ENCODE peak calls at places on chromosomes 6 and 20, in six cellular contexts. S, F, U, N, K and Y are unnamed samples.

GRCh38 chr6:133286765-133287164 is 45.6 kb downstream of the EYA4 start:
- DNase-seq in S (no peak), F (peak; percentile 51), U (no peak), N (peak; percentile 67), K (peak; percentile 15), Y (peak; percentile 43)

GRCh38 chr6:5082487-5083306 is 2.4 kb upstream of the PPP1R3G start:
- DNase-seq in S (no peak), F (no peak), U (no peak), N (peak; percentile 51), K (peak; percentile 85), Y (peak; percentile 92)

GRCh38 chr6:21850682-21851081 is 257.1 kb downstream of the SOX4 start:
- DNase-seq in S (no peak), F (no peak), U (no peak), N (no peak), K (no peak), Y (no peak)

GRCh38 chr20:49704932-49705336 is 8.7 kb downstream of the B4GALT5 start:
- DNase-seq in S (no peak), F (no peak), U (no peak), N (no peak), K (no peak), Y (no peak)

GRCh38 chr20:51750037-51750769 is 18.0 kb downstream of the ATP9A start:
- DNase-seq in S (no peak), F (no peak), U (no peak), N (peak; percentile 67), K (peak; percentile 94), Y (peak; percentile 97)

GRCh38 chr20:625360-625932 is 15.3 kb upstream of the TCF15 start:
- DNase-seq in S (no peak), F (no peak), U (no peak), N (no peak), K (no peak), Y (no peak)

GRCh38 chr6:113980937-113981554 is 10.1 kb upstream of the HDAC2 start:
- DNase-seq in S (no peak), F (peak; percentile 70), U (no peak), N (peak; percentile 56), K (no peak), Y (no peak)

GRCh38 chr6:31572041-31572911 is at the start of gene LTA:
- DNase-seq in S (no peak), F (no peak), U (no peak), N (no peak), K (no peak), Y (no peak)

GRCh38 chr20:33415948-33416347 is 14.6 kb upstream of the CDK5RAP1 start:
- DNase-seq in S (no peak), F (peak; percentile 67), U (no peak), N (peak; percentile 64), K (peak; percentile 47), Y (peak; percentile 46)

GRCh38 chr20:9705722-9706476 is 133.0 kb downstream of the PAK5 start:
- DNase-seq in S (no peak), F (no peak), U (no peak), N (no peak), K (no peak), Y (no peak)

GRCh38 chr20:17960927-17961599 is 7.5 kb downstream of the SNX5 start:
- DNase-seq in S (no peak), F (no peak), U (peak; percentile 70), N (peak; percentile 82), K (peak; percentile 78), Y (peak; percentile 80)

GRCh38 chr20:25859649-25860530 is 163.2 kb upstream of the ZNF337 start:
- DNase-seq in S (no peak), F (peak; percentile 90), U (peak; percentile 73), N (peak; percentile 64), K (peak; percentile 43), Y (no peak)

GRCh38 chr20:44051661-44052000 is 135.4 kb downstream of the JPH2 start:
- DNase-seq in S (peak; percentile 65), F (no peak), U (no peak), N (no peak), K (no peak), Y (no peak)

GRCh38 chr6:22783921-22784320 is 214.6 kb downstream of the HDGFL1 start:
- DNase-seq in S (no peak), F (no peak), U (no peak), N (no peak), K (no peak), Y (peak; percentile 34)

GRCh38 chr6:33160728-33161323 is 31.4 kb downstream of the COL11A2 start:
- DNase-seq in S (no peak), F (no peak), U (no peak), N (peak; percentile 82), K (peak; percentile 96), Y (peak; percentile 89)

GRCh38 chr6:26235240-26235730 is 129.7 kb upstream of the BTN3A2 start:
- DNase-seq in S (no peak), F (no peak), U (no peak), N (peak; percentile 36), K (no peak), Y (no peak)

GRCh38 chr6:122869437-122870024 is 80.5 kb downstream of the SMPDL3A start:
- DNase-seq in S (no peak), F (peak; percentile 69), U (no peak), N (peak; percentile 87), K (peak; percentile 45), Y (peak; percentile 42)

GRCh38 chr6:169851641-169852503 is 100.5 kb downstream of the ERMARD start:
- DNase-seq in S (no peak), F (peak; percentile 53), U (no peak), N (peak; percentile 25), K (no peak), Y (no peak)

GRCh38 chr6:118705799-118706481 is 54.5 kb upstream of the CEP85L start:
- DNase-seq in S (no peak), F (peak; percentile 44), U (no peak), N (peak; percentile 89), K (peak; percentile 82), Y (peak; percentile 65)

GRCh38 chr20:56424931-56425330 is 12.9 kb downstream of the CASS4 start:
- DNase-seq in S (no peak), F (no peak), U (no peak), N (no peak), K (no peak), Y (no peak)

GRCh38 chr6:56363796-56364195 is 116.4 kb upstream of the COL21A1 start:
- DNase-seq in S (no peak), F (no peak), U (no peak), N (no peak), K (no peak), Y (no peak)

GRCh38 chr6:152534541-152534940 is 102.6 kb downstream of the SYNE1 start:
- DNase-seq in S (no peak), F (no peak), U (no peak), N (no peak), K (no peak), Y (no peak)

GRCh38 chr6:141866731-141867502 is 265.8 kb upstream of the GJE1 start:
- DNase-seq in S (no peak), F (no peak), U (no peak), N (peak; percentile 55), K (no peak), Y (no peak)

GRCh38 chr20:63322146-63322922 is 29.3 kb downstream of the COL20A1 start:
- DNase-seq in S (peak; percentile 64), F (no peak), U (peak; percentile 41), N (no peak), K (no peak), Y (no peak)

DNA sequence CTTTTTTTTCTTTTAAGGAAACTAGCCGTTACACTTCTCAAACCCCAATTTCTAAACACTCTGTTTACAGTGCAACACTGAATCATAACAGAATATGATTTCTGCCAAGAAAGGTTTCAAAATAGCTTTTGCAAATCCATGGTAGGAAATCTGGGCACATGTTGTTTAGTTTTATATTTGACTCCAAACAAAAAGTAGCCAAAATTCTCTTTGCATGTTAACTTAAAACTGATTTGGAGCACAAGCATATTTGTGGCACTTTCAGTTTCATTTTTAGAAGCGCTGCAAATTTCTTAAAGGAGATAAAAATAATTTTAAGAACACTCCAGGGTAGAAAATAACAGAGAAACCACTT is 140.5 kb upstream of the CARMIL1 start:
- DNase-seq in S (no peak), F (no peak), U (no peak), N (peak; percentile 45), K (peak; percentile 74), Y (no peak)
- H3K4me3 ChIP-seq in S (peak overlapping the region; percentile 43), F (no peak overlapping the region), U (peak overlapping the region; percentile 40), N (peak overlapping the region; percentile 55), K (peak overlapping the region; percentile 57), Y (peak overlapping the region; percentile 57)

DNA sequence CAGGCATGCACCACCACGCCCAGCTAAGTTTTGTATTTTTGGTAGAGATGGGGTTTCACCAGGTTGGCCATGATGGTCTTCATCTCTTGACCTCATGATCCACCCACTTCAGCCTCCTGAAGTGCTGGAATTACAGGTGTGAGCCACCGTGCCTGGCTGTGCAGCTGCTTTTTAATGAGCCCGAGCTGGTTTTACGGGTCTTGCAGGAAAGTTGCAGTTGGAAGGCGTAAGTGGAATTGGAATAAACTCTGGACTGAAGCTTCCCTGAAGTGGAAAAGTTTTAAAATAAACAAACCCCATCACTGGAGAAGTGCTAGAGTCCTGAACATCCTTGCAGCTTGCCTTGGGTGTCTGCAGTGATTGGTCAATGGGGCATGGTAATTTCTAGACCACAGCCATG is 40.4 kb downstream of the KIF25 start:
- DNase-seq in S (no peak), F (no peak), U (no peak), N (no peak), K (no peak), Y (no peak)
- TF ChIP-seq CTCF in S (no peak), F (no peak), U (no peak), N (no peak), K (no peak), Y (no peak)

DNA sequence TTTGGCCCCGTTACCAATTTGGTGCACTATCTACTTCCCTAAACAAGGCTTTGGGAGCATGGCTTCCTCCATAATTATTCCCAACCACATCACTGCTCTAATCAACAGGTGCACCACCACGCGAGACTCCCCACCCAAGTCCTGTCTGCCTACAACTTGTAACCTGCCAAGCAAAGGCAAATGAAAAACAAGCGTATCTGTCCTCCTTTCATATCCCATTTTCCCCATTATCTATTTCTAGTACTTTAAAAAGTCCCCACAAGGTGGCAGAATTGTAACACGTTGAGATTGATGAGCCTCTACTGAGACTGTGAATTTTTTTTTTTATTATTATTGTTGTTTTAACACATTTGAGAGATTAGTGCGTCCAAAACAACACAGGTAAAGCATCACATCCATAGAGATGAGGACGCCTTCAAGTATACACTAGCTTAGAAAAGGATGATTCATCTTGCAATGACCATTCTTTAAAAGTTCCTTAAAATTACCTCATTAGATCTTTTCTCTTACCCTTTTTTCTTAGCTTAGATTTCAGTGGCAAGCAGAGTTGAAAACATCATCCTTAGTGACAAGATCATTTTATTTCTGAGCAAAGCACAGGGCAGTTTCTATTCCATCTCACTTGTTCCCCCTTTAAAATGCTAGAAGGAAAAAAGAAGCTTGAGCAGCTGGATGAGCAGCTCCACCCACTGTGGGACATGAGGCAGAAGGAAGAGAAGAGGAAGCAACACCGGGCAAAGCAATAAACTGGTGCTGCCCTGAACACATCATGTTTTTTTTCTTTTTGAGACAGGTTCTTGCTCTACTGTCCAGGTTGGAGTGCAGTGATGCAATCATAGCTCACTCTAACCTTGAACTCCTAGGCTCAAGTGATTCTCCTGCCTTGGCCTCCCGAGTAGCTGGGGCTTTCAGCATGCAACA is 210.8 kb downstream of the ARHGAP18 start:
- DNase-seq in S (no peak), F (peak; percentile 66), U (no peak), N (peak; percentile 72), K (peak; percentile 53), Y (peak; percentile 84)
- H3K4me3 ChIP-seq in S (peak overlapping the region; percentile 4), F (no peak overlapping the region), U (no peak overlapping the region), N (no peak overlapping the region), K (peak overlapping the region; percentile 9), Y (no peak overlapping the region)

DNA sequence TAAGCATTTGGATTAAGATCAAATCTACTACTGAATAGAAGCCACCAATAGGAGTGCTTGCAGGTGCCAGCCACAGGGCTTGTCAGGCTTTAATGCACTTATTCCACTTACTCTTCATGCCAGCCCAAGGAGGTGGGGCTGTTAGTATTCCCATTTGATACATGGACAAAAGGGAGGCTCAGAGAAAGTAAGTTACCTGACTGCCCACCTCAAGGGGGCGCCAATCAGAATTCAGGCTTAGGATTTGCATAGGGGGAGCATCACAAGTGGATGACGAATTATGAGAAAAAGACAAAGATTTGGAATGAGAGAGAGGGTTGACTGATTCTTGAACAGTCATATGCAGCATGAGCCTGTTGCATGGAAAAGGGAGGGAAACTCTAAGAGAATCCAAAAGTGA is 188.4 kb upstream of the TSHZ2 start:
- DNase-seq in S (no peak), F (peak; percentile 39), U (no peak), N (no peak), K (no peak), Y (no peak)
- TF ChIP-seq CTCF in S (no peak), F (peak; percentile 62), U (no peak), N (no peak), K (no peak), Y (peak; percentile 12)